ENCODE peak calls at places on chromosomes 3 and 15, in four cellular contexts. W is GM12878, O is HepG2, P is K562. D is an unnamed sample.

GRCh38 chr3:57757642-57758297 is 1.7 kb downstream of the SLMAP start:
- DNase-seq in P (no peak), W (no peak), O (peak), D (no peak)

GRCh38 chr3:14845180-14845579 is 26.4 kb downstream of the FGD5 start:
- DNase-seq in P (no peak), O (no peak), W (no peak), D (no peak)

GRCh38 chr3:171420667-171421066 is 39.5 kb downstream of the TNIK start:
- DNase-seq in O (no peak), W (no peak), P (no peak), D (no peak)

GRCh38 chr15:70486451-70487379 is 276.6 kb downstream of the UACA start:
- DNase-seq in W (peak), P (no peak), O (no peak), D (no peak)

GRCh38 chr3:46851364-46852328 is 11.6 kb downstream of the MYL3 start:
- DNase-seq in W (no peak), O (no peak), P (no peak), D (no peak)

GRCh38 chr15:98611808-98612207 is 36.5 kb upstream of the IGF1R start:
- DNase-seq in W (no peak), O (no peak), P (no peak), D (no peak)

GRCh38 chr15:85545757-85546156 is 165.4 kb downstream of the AKAP13 start:
- DNase-seq in P (no peak), O (no peak), W (no peak), D (no peak)

GRCh38 chr15:89486726-89487050 is 9.7 kb downstream of the RHCG start:
- DNase-seq in P (peak), O (no peak), W (no peak), D (peak)

GRCh38 chr3:186221733-186222378 is 113.0 kb upstream of the ETV5 start:
- DNase-seq in O (no peak), W (no peak), P (no peak), D (no peak)

GRCh38 chr15:38864827-38865604 is 300.4 kb upstream of the RASGRP1 start:
- DNase-seq in W (no peak), O (no peak), P (no peak), D (no peak)
- TF ChIP-seq TCF7 in W (no peak), O (no peak), P (no peak), D (no peak)

GRCh38 chr3:141275511-141275910 is 43.9 kb downstream of the PXYLP1 start:
- DNase-seq in P (no peak), O (no peak), W (no peak), D (no peak)

GRCh38 chr3:141274411-141275031 is 42.9 kb downstream of the PXYLP1 start:
- DNase-seq in W (no peak), P (no peak), O (no peak), D (no peak)

GRCh38 chr3:141275032-141275422 is 43.4 kb downstream of the PXYLP1 start:
- DNase-seq in O (peak), W (no peak), P (no peak), D (no peak)

GRCh38 chr3:141272906-141273662 is 41.5 kb downstream of the PXYLP1 start:
- DNase-seq in P (no peak), O (no peak), W (no peak), D (no peak)

GRCh38 chr3:141273700-141274410 is 42.2 kb downstream of the PXYLP1 start:
- DNase-seq in W (no peak), P (no peak), O (no peak), D (no peak)
- TF ChIP-seq NR2C2 in W (no peak), P (no peak), O (no peak), D (no peak)

GRCh38 chr3:123285066-123285465 is 83.3 kb downstream of the SEC22A start:
- DNase-seq in W (no peak), P (no peak), O (no peak), D (no peak)
- TF ChIP-seq TCF7 in W (no peak), P (no peak), O (no peak), D (no peak)

DNA sequence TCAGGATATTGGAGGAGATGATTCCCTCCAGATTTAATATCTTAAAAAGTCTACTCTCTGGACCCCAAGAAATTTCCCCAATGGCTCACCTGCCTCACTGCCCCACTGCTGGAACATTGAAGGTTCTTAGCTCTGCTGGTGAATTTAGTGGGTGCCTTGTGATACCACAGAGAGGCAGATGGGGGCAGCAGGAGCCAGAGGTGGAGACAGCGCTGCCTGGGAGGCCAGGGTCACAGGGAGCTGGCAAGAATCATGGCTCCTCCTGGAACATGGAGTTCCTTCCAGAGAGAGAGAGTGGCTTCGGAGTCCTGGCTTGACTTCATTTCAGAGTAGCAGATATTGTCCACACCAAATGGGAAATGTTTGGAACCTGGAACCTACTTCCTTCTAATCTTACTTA is 263.5 kb upstream of the CFAP20DC start:
- DNase-seq in W (no peak), P (peak), O (peak), D (peak)
- TF ChIP-seq NR2C2 in W (no peak), P (no peak), O (no peak), D (no peak)

D was measured in WTC11.